ENCODE peak calls at places on chromosomes 16 and 17, in six cellular contexts. E, M, L, U, I and C are unnamed samples.

GRCh38 chr17:55730380-55730779 is 7.7 kb upstream of the TMEM100 start:
- DNase-seq in I (no peak), E (no peak), L (no peak), M (no peak), U (no peak), C (no peak)

GRCh38 chr16:23403547-23403946 is 49.4 kb downstream of the COG7 start:
- DNase-seq in E (no peak), M (peak; percentile 98), L (no peak), U (no peak), I (no peak), C (no peak)

GRCh38 chr17:34562387-34562786 is 17.0 kb upstream of the TMEM132E start:
- DNase-seq in U (no peak), E (no peak), M (peak; percentile 26), I (no peak), L (peak; percentile 18), C (no peak)

GRCh38 chr16:15976929-15977637 is 27.7 kb downstream of the ABCC1 start:
- DNase-seq in M (no peak), I (no peak), U (no peak), L (peak; percentile 76), E (no peak), C (no peak)

GRCh38 chr17:19290047-19290705 is 53.0 kb downstream of the EPN2 start:
- DNase-seq in M (no peak), E (no peak), U (no peak), L (no peak), I (no peak), C (no peak)

GRCh38 chr17:32992360-32993033 is 850 bp downstream of the SPACA3 start:
- DNase-seq in L (no peak), I (no peak), E (no peak), U (no peak), M (peak; percentile 31), C (peak; percentile 35)

GRCh38 chr16:57025941-57026777 is 36.8 kb downstream of the NLRC5 start:
- DNase-seq in I (no peak), M (no peak), U (no peak), E (no peak), L (no peak), C (no peak)

GRCh38 chr16:57647136-57647875 is 18.9 kb downstream of the ADGRG1 start:
- DNase-seq in L (no peak), E (no peak), I (no peak), U (no peak), M (no peak), C (peak; percentile 38)

DNA sequence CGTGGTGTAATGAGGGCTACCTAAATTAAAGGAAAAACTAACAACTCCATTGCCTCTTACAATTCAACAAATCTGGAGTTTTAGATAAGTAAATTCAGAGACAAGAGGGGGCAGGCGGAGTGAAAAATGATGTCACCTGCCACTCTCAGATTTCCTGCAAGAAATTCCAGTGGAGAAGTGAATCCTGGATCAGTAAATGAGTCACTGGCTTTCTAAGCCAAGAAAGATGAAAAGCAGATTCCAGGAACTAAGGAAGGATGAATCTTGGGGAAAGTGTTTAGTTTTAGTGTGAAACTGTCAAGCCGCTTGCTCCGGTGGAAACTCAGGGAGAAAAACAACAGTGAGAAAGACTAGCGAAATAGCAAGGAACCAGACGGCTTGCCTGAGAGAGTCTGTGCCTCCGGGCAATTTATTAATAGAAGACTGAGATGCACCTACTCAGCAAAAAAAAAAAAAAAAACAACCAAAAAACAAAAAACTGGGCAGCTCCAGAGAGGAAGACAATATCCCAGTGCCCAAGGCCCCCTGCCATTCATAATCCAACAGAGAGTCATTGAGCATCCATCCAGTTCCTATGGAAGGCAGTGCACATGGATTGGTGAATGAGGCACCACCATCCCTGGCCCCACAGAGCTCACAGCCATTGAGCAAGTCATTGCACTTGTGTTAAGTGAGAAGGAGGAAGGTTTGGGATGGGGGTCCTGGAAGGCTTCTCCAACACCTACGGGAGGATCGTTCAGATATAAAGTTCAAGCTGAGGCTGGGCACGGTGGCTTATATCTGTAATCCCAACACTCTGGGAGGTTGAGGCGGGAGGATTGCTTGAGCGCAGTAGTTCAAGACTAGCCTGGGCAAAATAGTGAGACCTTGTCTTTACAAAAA is 12.1 kb upstream of the RIPOR1 start:
- DNase-seq in I (no peak), M (no peak), U (no peak), E (no peak), L (peak; percentile 44), C (no peak)
- H3K4me3 ChIP-seq in I (no peak overlapping the region), M (no peak overlapping the region), U (no peak overlapping the region), E (no peak overlapping the region), L (no peak overlapping the region), C (no peak overlapping the region)

GRCh38 chr17:50204431-50204830 is 3.0 kb upstream of the COL1A1 start:
- DNase-seq in M (no peak), I (no peak), E (no peak), L (no peak), U (no peak), C (no peak)
- H3K4me3 ChIP-seq in M (no peak overlapping the region), I (no peak overlapping the region), E (no peak overlapping the region), L (no peak overlapping the region), U (no peak overlapping the region), C (no peak overlapping the region)

GRCh38 chr17:5035356-5035755 is at the start of gene SLC52A1:
- DNase-seq in L (peak; percentile 47), M (no peak), U (no peak), E (no peak), I (no peak), C (no peak)
- H3K4me3 ChIP-seq in L (peak within 1 kb of the TSS; percentile 44), M (no peak within 1 kb of the TSS), U (no peak within 1 kb of the TSS), E (peak within 1 kb of the TSS; percentile 48), I (no peak within 1 kb of the TSS), C (no peak within 1 kb of the TSS)

DNA sequence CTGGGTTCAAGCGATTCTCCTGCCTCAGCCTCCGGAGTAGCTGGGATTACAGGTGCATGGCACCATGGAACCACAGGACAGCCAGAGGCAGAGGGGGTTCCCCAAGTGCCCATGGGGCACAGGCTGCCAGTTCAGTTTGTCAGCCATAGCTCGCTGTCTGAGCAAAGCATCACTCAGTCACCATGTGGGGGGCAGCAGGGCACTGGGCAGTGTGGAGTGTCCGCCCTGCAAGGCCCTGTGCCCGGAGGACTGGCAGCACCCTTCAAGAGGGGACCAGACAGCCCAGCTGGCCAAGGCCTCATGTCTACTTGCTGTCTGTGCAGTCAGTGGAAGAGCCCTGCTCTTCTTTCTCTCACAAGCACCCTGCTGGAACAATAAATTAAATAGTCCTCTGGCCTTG is 6.4 kb downstream of the ALYREF start:
- DNase-seq in I (no peak), E (no peak), L (no peak), M (no peak), U (no peak), C (no peak)
- H3K4me3 ChIP-seq in I (no peak overlapping the region), E (no peak overlapping the region), L (no peak overlapping the region), M (no peak overlapping the region), U (no peak overlapping the region), C (no peak overlapping the region)

DNA sequence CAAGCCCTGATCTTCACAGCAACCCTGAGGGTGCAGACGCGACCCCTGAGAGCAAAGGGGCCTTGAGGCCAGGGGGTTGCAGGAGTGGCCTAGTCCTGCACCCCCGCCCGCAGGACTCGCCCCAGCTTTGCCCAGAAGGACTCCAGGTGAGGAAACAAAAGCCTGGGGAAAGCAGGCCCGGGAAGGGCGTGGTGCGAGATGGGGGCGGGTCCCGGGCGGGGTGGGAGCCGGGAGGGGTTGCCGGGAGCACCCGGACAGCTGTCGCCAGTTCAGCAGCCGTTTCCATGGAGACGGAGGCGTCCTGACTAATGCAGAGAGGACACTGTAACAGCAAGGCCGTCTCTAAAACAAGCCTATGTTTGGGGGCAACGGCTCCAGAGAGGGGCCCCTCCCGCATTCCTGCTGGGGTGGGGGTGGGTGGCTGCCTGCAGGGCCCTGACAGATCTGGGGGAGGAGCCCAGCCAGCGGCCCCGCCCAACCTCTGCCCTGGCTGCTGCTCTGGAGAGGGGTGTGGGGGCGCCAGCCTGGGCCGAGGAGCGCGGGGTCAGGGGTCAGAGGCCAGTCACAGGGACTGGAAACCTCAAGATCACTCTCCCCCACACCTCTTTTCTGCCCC is 3.0 kb upstream of the TPPP3 start:
- DNase-seq in I (peak; percentile 89), E (peak; percentile 96), M (peak; percentile 47), L (peak; percentile 84), U (no peak), C (no peak)
- H3K4me3 ChIP-seq in I (no peak overlapping the region), E (peak overlapping the region; percentile 57), M (no peak overlapping the region), L (no peak overlapping the region), U (no peak overlapping the region), C (no peak overlapping the region)

GRCh38 chr16:87702325-87702811 is 63.4 kb downstream of the KLHDC4 start:
- DNase-seq in L (no peak), U (peak; percentile 51), I (no peak), M (no peak), E (peak; percentile 19), C (peak; percentile 73)
- H3K4me3 ChIP-seq in L (no peak overlapping the region), U (peak overlapping the region; percentile 0), I (no peak overlapping the region), M (no peak overlapping the region), E (no peak overlapping the region), C (no peak overlapping the region)